ENCODE peak calls at places on chromosomes 6 and 20, in four cellular contexts. M, J, L and U are unnamed samples.

GRCh38 chr20:24917797-24918578 is 31.1 kb upstream of the CST7 start:
- DNase-seq in M (peak), J (peak), L (peak), U (peak)

GRCh38 chr6:16769131-16769985 is 8.1 kb upstream of the ATXN1 start:
- DNase-seq in M (peak), J (peak), L (peak), U (peak)

GRCh38 chr6:151413372-151414145 is 22.2 kb upstream of the ZBTB2 start:
- DNase-seq in M (no peak), J (peak), L (peak), U (no peak)

GRCh38 chr6:127516676-127517273 is 2.4 kb downstream of the MTCL3 start:
- DNase-seq in M (no peak), J (peak), L (no peak), U (peak)

GRCh38 chr6:106511274-106512047 is 117.8 kb downstream of the RTN4IP1 start:
- DNase-seq in M (peak), J (peak), L (peak), U (peak)

GRCh38 chr20:17172826-17173420 is 53.9 kb upstream of the PCSK2 start:
- DNase-seq in M (peak), J (no peak), L (no peak), U (no peak)

GRCh38 chr6:85066270-85066669 is 301.9 kb upstream of the TBX18 start:
- DNase-seq in M (no peak), J (no peak), L (no peak), U (no peak)

GRCh38 chr6:2522521-2522920 is 228.2 kb downstream of the MYLK4 start:
- DNase-seq in M (peak), J (no peak), L (no peak), U (peak)

GRCh38 chr6:91812596-91813274 is 1225.9 kb upstream of the MAP3K7 start:
- DNase-seq in M (peak), J (no peak), L (no peak), U (no peak)

GRCh38 chr6:134295953-134296553 is 21.9 kb downstream of the SGK1 start:
- DNase-seq in M (peak), J (no peak), L (no peak), U (peak)

GRCh38 chr6:139990287-139990686 is 615.8 kb upstream of the CITED2 start:
- DNase-seq in M (no peak), J (no peak), L (no peak), U (peak)

GRCh38 chr6:47209632-47210031 is 100.1 kb downstream of the TNFRSF21 start:
- DNase-seq in M (peak), J (no peak), L (no peak), U (peak)

GRCh38 chr6:161889324-161889723 is 615.5 kb upstream of the AGPAT4 start:
- DNase-seq in M (no peak), J (no peak), L (no peak), U (no peak)

GRCh38 chr20:59289994-59290393 is 10.4 kb upstream of the EDN3 start:
- DNase-seq in M (no peak), J (no peak), L (no peak), U (no peak)

GRCh38 chr6:163538331-163538730 is 123.8 kb downstream of the QKI start:
- DNase-seq in M (no peak), J (no peak), L (no peak), U (no peak)